ENCODE peak calls at places on chromosomes 1 and 21, in four cellular contexts. Q is HuH-7.5, E is tibial artery, K is ovary. D is an unnamed sample.

GRCh38 chr1:63557365-63557987 is 34.2 kb downstream of the EFCAB7 start:
- DNase-seq in E (no peak), Q (no peak), K (no peak), D (no peak)

GRCh38 chr1:193402977-193403376 is 216.6 kb upstream of the B3GALT2 start:
- DNase-seq in E (no peak), K (no peak), Q (no peak), D (no peak)

GRCh38 chr21:30227633-30228404 is 11.9 kb upstream of the CLDN8 start:
- DNase-seq in E (peak; percentile 59), Q (no peak), K (peak; percentile 24), D (no peak)

GRCh38 chr1:159612211-159612885 is 24.7 kb downstream of the APCS start:
- DNase-seq in K (no peak), Q (no peak), E (no peak), D (no peak)

GRCh38 chr1:2528966-2529750 is 905 bp downstream of the HES5 start:
- DNase-seq in Q (peak; percentile 83), E (no peak), K (no peak), D (peak; percentile 37)

GRCh38 chr1:65896721-65897120 is 104.0 kb downstream of the PDE4B start:
- DNase-seq in E (no peak), K (no peak), Q (no peak), D (no peak)

GRCh38 chr1:183105449-183105848 is 80.6 kb upstream of the LAMC2 start:
- DNase-seq in Q (no peak), K (no peak), E (no peak), D (no peak)

GRCh38 chr1:103267893-103268292 is 159.6 kb upstream of the COL11A1 start:
- DNase-seq in E (no peak), Q (no peak), K (no peak), D (no peak)

GRCh38 chr1:201582261-201582951 is 43.5 kb downstream of the NAV1 start:
- DNase-seq in Q (no peak), K (no peak), E (peak; percentile 56), D (no peak)

GRCh38 chr1:203116048-203116810 is 11.3 kb upstream of the ADORA1 start:
- DNase-seq in Q (no peak), E (no peak), K (no peak), D (no peak)

GRCh38 chr1:94803517-94804441 is 16.4 kb upstream of the SLC44A3 start:
- DNase-seq in Q (no peak), E (no peak), K (no peak), D (no peak)

GRCh38 chr1:203475012-203475981 is at the start of gene PRELP:
- DNase-seq in E (peak; percentile 80), Q (peak; percentile 42), K (peak; percentile 66), D (no peak)